ENCODE peak calls at places on chromosomes 11 and 22, in four cellular contexts. Y, P, L and T are unnamed samples.

GRCh38 chr11:118789501-118790356 is 1.2 kb downstream of the DDX6 start:
- DNase-seq in Y (peak; percentile 29), P (peak; percentile 37), L (peak; percentile 24), T (peak; percentile 34)

GRCh38 chr11:126404367-126404766 is 48.9 kb downstream of the ST3GAL4 start:
- DNase-seq in Y (no peak), P (peak; percentile 61), L (no peak), T (no peak)

GRCh38 chr22:24744638-24745037 is 29.9 kb downstream of the PIWIL3 start:
- DNase-seq in Y (no peak), P (no peak), L (no peak), T (no peak)

GRCh38 chr11:70169632-70170031 is 33.5 kb upstream of the FADD start:
- DNase-seq in Y (no peak), P (no peak), L (no peak), T (no peak)

GRCh38 chr11:94925422-94926270 is 47.7 kb downstream of the CWC15 start:
- DNase-seq in Y (no peak), P (no peak), L (no peak), T (no peak)

GRCh38 chr11:12066056-12066798 is 44.2 kb upstream of the MICAL2 start:
- DNase-seq in Y (no peak), P (no peak), L (peak; percentile 100), T (peak; percentile 89)

GRCh38 chr11:70727021-70727420 is 328.7 kb downstream of the CTTN start:
- DNase-seq in Y (no peak), P (no peak), L (no peak), T (no peak)

GRCh38 chr11:129324533-129325175 is 51.0 kb upstream of the BARX2 start:
- DNase-seq in Y (no peak), P (no peak), L (no peak), T (no peak)

GRCh38 chr22:34761111-34761510 is 304.8 kb upstream of the ISX start:
- DNase-seq in Y (no peak), P (no peak), L (peak; percentile 52), T (no peak)

GRCh38 chr11:2914475-2915195 is 14.6 kb downstream of the PHLDA2 start:
- DNase-seq in Y (no peak), P (peak; percentile 71), L (no peak), T (no peak)

GRCh38 chr11:111734383-111735261 is 31.6 kb downstream of the PPP2R1B start:
- DNase-seq in Y (no peak), P (no peak), L (peak; percentile 25), T (peak; percentile 6)

GRCh38 chr11:71228961-71229360 is 23.4 kb downstream of the SHANK2 start:
- DNase-seq in Y (no peak), P (no peak), L (no peak), T (no peak)

GRCh38 chr11:106275151-106275550 is 197.7 kb downstream of the AASDHPPT start:
- DNase-seq in Y (no peak), P (no peak), L (no peak), T (peak; percentile 28)

GRCh38 chr22:44205713-44206645 is 25.3 kb downstream of the PARVG start:
- DNase-seq in Y (no peak), P (peak; percentile 32), L (no peak), T (no peak)

GRCh38 chr22:44845796-44846720 is 93.7 kb downstream of the ARHGAP8 start:
- DNase-seq in Y (no peak), P (peak; percentile 30), L (no peak), T (no peak)

GRCh38 chr11:25094085-25094802 is 597.4 kb downstream of the LUZP2 start:
- DNase-seq in Y (no peak), P (no peak), L (no peak), T (no peak)

GRCh38 chr11:3782963-3783362 is 14.4 kb downstream of the NUP98 start:
- DNase-seq in Y (no peak), P (no peak), L (no peak), T (no peak)

GRCh38 chr11:75850787-75851186 is 35.8 kb downstream of the UVRAG start:
- DNase-seq in Y (no peak), P (no peak), L (no peak), T (peak; percentile 27)

GRCh38 chr11:61820174-61820573 is 3.4 kb upstream of the FADS1 start:
- DNase-seq in Y (no peak), P (no peak), L (peak; percentile 65), T (peak; percentile 40)

GRCh38 chr11:128938156-128938885 is 4.3 kb downstream of the TP53AIP1 start:
- DNase-seq in Y (no peak), P (peak; percentile 58), L (no peak), T (no peak)

GRCh38 chr22:43777204-43777671 is 34.9 kb downstream of the EFCAB6 start:
- DNase-seq in Y (no peak), P (no peak), L (peak; percentile 81), T (peak; percentile 69)

GRCh38 chr22:35632902-35633301 is 15.3 kb upstream of the APOL6 start:
- DNase-seq in Y (no peak), P (peak; percentile 6), L (no peak), T (no peak)

GRCh38 chr22:22706253-22706940 is 62.0 kb downstream of the GGTLC2 start:
- DNase-seq in Y (no peak), P (no peak), L (no peak), T (no peak)

GRCh38 chr11:82906236-82906635 is 4.7 kb downstream of the DDIAS start:
- DNase-seq in Y (no peak), P (no peak), L (peak; percentile 47), T (peak; percentile 59)

GRCh38 chr22:35648066-35649025 is at the start of gene APOL6:
- DNase-seq in Y (peak; percentile 71), P (peak; percentile 50), L (peak; percentile 82), T (peak; percentile 79)

GRCh38 chr22:47617186-47617585 is 854.7 kb downstream of the TBC1D22A start:
- DNase-seq in Y (no peak), P (no peak), L (no peak), T (no peak)

GRCh38 chr11:326842-327580 is 6.4 kb upstream of the IFITM3 start:
- DNase-seq in Y (no peak), P (peak; percentile 35), L (no peak), T (peak; percentile 58)

GRCh38 chr11:57491371-57492061 is 24.0 kb downstream of the SLC43A1 start:
- DNase-seq in Y (no peak), P (peak; percentile 88), L (no peak), T (no peak)

GRCh38 chr22:44037519-44038370 is 13.6 kb downstream of the PARVB start:
- DNase-seq in Y (no peak), P (no peak), L (peak; percentile 87), T (peak; percentile 92)

GRCh38 chr11:65793144-65793581 is 6.3 kb downstream of the OVOL1 start:
- DNase-seq in Y (no peak), P (peak; percentile 70), L (no peak), T (no peak)

GRCh38 chr11:69321877-69322350 is 28.0 kb downstream of the MYEOV start:
- DNase-seq in Y (no peak), P (no peak), L (peak; percentile 98), T (peak; percentile 97)

GRCh38 chr22:48431014-48431413 is 1396.7 kb downstream of the BRD1 start:
- DNase-seq in Y (no peak), P (peak; percentile 39), L (no peak), T (no peak)

GRCh38 chr22:25478573-25478972 is 85.9 kb upstream of the GRK3 start:
- DNase-seq in Y (no peak), P (no peak), L (no peak), T (no peak)

GRCh38 chr22:43128928-43129424 is 14.2 kb downstream of the MCAT start:
- DNase-seq in Y (no peak), P (peak; percentile 91), L (no peak), T (no peak)

GRCh38 chr22:25765801-25766200 is 23.8 kb downstream of the MYO18B start:
- DNase-seq in Y (no peak), P (no peak), L (no peak), T (no peak)

GRCh38 chr11:12102588-12103410 is 7.6 kb upstream of the MICAL2 start:
- DNase-seq in Y (no peak), P (no peak), L (peak; percentile 54), T (no peak)